ENCODE peak calls at places on chromosomes 13 and 19, in nine cellular contexts. P is psoas muscle, L is Peyer's patch, H is kidney, Y is esophagus muscularis mucosa, T is IMR-90, D is astrocyte, K is transverse colon, U is neural progenitor cell. N is an unnamed sample.

GRCh38 chr13:109790951-109791605 is 4.7 kb upstream of the IRS2 start:
- DNase-seq in P (no peak), L (no peak), H (no peak), Y (peak; percentile 72), T (peak; percentile 41), D (no peak), K (peak; percentile 36), U (peak; percentile 55), N (no peak)

GRCh38 chr19:7999376-7999775 is 6.1 kb downstream of the ELAVL1 start:
- DNase-seq in P (peak; percentile 28), L (no peak), H (no peak), Y (no peak), T (no peak), D (no peak), K (no peak), U (no peak), N (no peak)

GRCh38 chr19:32873560-32873959 is 4.0 kb upstream of the SLC7A9 start:
- DNase-seq in P (no peak), L (no peak), H (no peak), Y (no peak), T (no peak), D (no peak), K (no peak), U (no peak), N (no peak)

GRCh38 chr19:43229315-43229714 is 23.9 kb upstream of the PSG4 start:
- DNase-seq in P (no peak), L (no peak), H (no peak), Y (no peak), T (peak; percentile 10), D (peak; percentile 12), K (no peak), U (no peak), N (no peak)

GRCh38 chr19:51490676-51491075 is 10.9 kb downstream of the SIGLEC12 start:
- DNase-seq in P (no peak), L (no peak), H (no peak), Y (no peak), T (no peak), D (no peak), K (no peak), U (no peak), N (no peak)

GRCh38 chr19:38004505-38005223 is 97.7 kb downstream of the SIPA1L3 start:
- DNase-seq in P (peak; percentile 87), L (no peak), H (peak; percentile 91), Y (peak; percentile 95), T (peak; percentile 98), D (peak; percentile 96), K (peak; percentile 67), U (peak; percentile 92), N (peak; percentile 98)

GRCh38 chr19:17346109-17346671 is 8.8 kb downstream of the GTPBP3 start:
- DNase-seq in P (peak; percentile 85), L (peak; percentile 85), H (peak; percentile 89), Y (no peak), T (peak; percentile 42), D (no peak), K (peak; percentile 82), U (peak; percentile 83), N (no peak)

GRCh38 chr19:4977299-4978174 is 8.6 kb downstream of the KDM4B start:
- DNase-seq in P (peak; percentile 66), L (no peak), H (no peak), Y (no peak), T (peak; percentile 95), D (peak; percentile 95), K (peak; percentile 37), U (no peak), N (peak; percentile 74)

GRCh38 chr19:14146789-14147216 is 10.4 kb upstream of the ASF1B start:
- DNase-seq in P (no peak), L (no peak), H (no peak), Y (no peak), T (peak; percentile 84), D (peak; percentile 73), K (no peak), U (no peak), N (no peak)

GRCh38 chr19:7968796-7969559 is 25.5 kb upstream of the TIMM44 start:
- DNase-seq in P (peak; percentile 39), L (no peak), H (peak; percentile 57), Y (no peak), T (no peak), D (no peak), K (no peak), U (no peak), N (no peak)

GRCh38 chr13:48776396-48776795 is 122.7 kb downstream of the CYSLTR2 start:
- DNase-seq in P (no peak), L (no peak), H (no peak), Y (no peak), T (peak; percentile 52), D (no peak), K (no peak), U (no peak), N (no peak)

GRCh38 chr13:112064222-112064621 is 2.7 kb upstream of the SOX1 start:
- DNase-seq in P (no peak), L (no peak), H (no peak), Y (peak; percentile 78), T (no peak), D (no peak), K (no peak), U (no peak), N (no peak)

GRCh38 chr13:89550842-89551422 is 1796.6 kb upstream of the MIR17HG start:
- DNase-seq in P (no peak), L (no peak), H (no peak), Y (no peak), T (no peak), D (peak; percentile 65), K (no peak), U (no peak), N (no peak)

GRCh38 chr13:94272038-94272437 is 207.4 kb downstream of the DCT start:
- DNase-seq in P (no peak), L (no peak), H (no peak), Y (no peak), T (peak; percentile 79), D (peak; percentile 22), K (no peak), U (no peak), N (no peak)

GRCh38 chr19:8204961-8205360 is 4.2 kb upstream of the CERS4 start:
- DNase-seq in P (no peak), L (no peak), H (no peak), Y (no peak), T (no peak), D (no peak), K (no peak), U (no peak), N (no peak)

GRCh38 chr13:99335603-99336002 is 28.4 kb upstream of the GPR183 start:
- DNase-seq in P (no peak), L (no peak), H (no peak), Y (peak; percentile 77), T (no peak), D (no peak), K (no peak), U (no peak), N (no peak)

GRCh38 chr19:55676384-55676783 is 1.4 kb downstream of the EPN1 start:
- DNase-seq in P (peak; percentile 47), L (no peak), H (no peak), Y (no peak), T (peak; percentile 13), D (no peak), K (no peak), U (no peak), N (no peak)
- H3K4me3 ChIP-seq in P (peak overlapping the region; percentile 90), L (peak overlapping the region; percentile 84), H (peak overlapping the region; percentile 98), Y (peak overlapping the region; percentile 73), T (peak overlapping the region; percentile 4), D (peak overlapping the region; percentile 93), K (peak overlapping the region; percentile 65), U (peak overlapping the region; percentile 70), N (peak overlapping the region; percentile 77)

DNA sequence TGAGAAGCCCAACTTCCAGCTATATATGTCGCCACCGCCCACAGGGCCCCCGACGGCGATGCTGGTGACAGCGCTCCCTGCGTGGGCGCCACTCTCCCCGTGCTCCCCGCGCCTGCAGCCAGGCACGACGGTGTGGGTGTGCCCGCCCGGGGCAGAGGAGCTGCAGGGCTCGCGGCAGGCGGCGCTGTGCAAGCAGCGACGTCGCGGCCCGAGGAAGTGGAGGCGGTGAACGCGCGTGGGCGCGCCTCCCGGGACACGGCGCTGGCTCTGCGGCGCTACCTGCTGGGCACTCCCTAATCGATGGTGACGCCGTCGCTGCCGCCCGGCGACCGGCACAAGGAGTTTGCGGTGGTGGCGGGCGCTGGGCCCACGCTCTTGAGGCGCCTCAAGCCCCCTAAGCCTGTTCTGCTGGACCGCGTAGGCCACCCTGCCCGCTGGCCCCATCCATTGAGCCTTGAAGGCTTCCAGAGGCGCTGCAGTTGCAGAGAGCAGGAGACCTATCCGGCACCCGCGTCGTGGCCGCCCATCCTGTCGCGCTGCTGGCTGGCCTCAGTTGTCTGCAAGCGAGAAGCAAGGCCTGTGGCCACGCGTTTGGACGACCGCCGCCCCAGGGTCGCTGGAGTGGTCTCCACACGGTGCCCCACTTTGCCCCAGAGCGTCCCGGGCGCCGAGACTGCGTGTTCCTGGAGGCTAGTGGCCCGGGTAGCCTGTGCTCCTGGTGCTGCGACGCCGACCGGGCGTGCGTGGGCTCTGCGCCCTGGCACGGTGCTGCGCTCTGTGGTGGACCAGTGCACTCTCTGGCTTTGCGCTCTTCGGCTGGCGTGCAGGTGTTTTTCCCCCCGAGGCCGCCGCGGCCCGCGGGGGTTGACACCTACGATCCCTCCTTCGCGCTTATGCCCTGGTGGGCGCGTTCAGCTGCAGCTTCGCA is 23.1 kb downstream of the LRFN3 start:
- DNase-seq in P (peak; percentile 61), L (no peak), H (peak; percentile 85), Y (no peak), T (no peak), D (no peak), K (peak; percentile 56), U (peak; percentile 58), N (no peak)
- H3K4me3 ChIP-seq in P (peak overlapping the region; percentile 22), L (peak overlapping the region; percentile 11), H (no peak overlapping the region), Y (peak overlapping the region; percentile 19), T (no peak overlapping the region), D (no peak overlapping the region), K (peak overlapping the region; percentile 21), U (peak overlapping the region; percentile 32), N (no peak overlapping the region)

GRCh38 chr19:35029737-35030256 is 473 bp upstream of the SCN1B start:
- DNase-seq in P (no peak), L (no peak), H (no peak), Y (no peak), T (no peak), D (no peak), K (no peak), U (no peak), N (no peak)

GRCh38 chr19:35032356-35032865 is 2.1 kb downstream of the SCN1B start:
- DNase-seq in P (no peak), L (no peak), H (no peak), Y (no peak), T (no peak), D (no peak), K (no peak), U (no peak), N (no peak)

GRCh38 chr19:35027851-35028599 is 2.2 kb upstream of the SCN1B start:
- DNase-seq in P (peak; percentile 91), L (no peak), H (no peak), Y (no peak), T (peak; percentile 27), D (peak; percentile 52), K (no peak), U (no peak), N (no peak)

GRCh38 chr19:35031072-35031881 is 1.0 kb downstream of the SCN1B start:
- DNase-seq in P (peak; percentile 87), L (no peak), H (no peak), Y (no peak), T (peak; percentile 18), D (peak; percentile 14), K (no peak), U (peak; percentile 76), N (no peak)

GRCh38 chr19:35030257-35031071 is at the start of gene SCN1B:
- DNase-seq in P (peak; percentile 92), L (peak; percentile 74), H (peak; percentile 88), Y (no peak), T (peak; percentile 55), D (peak; percentile 33), K (peak; percentile 46), U (peak; percentile 89), N (no peak)
- H3K4me3 ChIP-seq in P (peak within 1 kb of the TSS; percentile 73), L (peak within 1 kb of the TSS; percentile 30), H (peak within 1 kb of the TSS; percentile 45), Y (peak within 1 kb of the TSS; percentile 71), T (peak within 1 kb of the TSS; percentile 65), D (peak within 1 kb of the TSS; percentile 54), K (peak within 1 kb of the TSS; percentile 53), U (peak within 1 kb of the TSS; percentile 82), N (peak within 1 kb of the TSS; percentile 38)

GRCh38 chr19:34430738-34431625 is 2.8 kb downstream of the UBA2 start:
- DNase-seq in P (no peak), L (no peak), H (no peak), Y (no peak), T (peak; percentile 68), D (peak; percentile 26), K (no peak), U (peak; percentile 66), N (peak; percentile 33)
- H3K4me3 ChIP-seq in P (peak overlapping the region; percentile 97), L (no peak overlapping the region), H (no peak overlapping the region), Y (peak overlapping the region; percentile 76), T (peak overlapping the region; percentile 8), D (no peak overlapping the region), K (no peak overlapping the region), U (peak overlapping the region; percentile 89), N (peak overlapping the region; percentile 91)